ENCODE peak calls at places on chromosomes 6 and 20, in five cellular contexts. E, A, M, K and W are unnamed samples.
A peak's percentile ranks its signal among the peaks of the same experiment; 100 is the strongest.

GRCh38 chr6:165943908-165944307 is 223.7 kb downstream of the TBXT start:
- DNase-seq in A (no peak), E (no peak), K (no peak), M (no peak), W (no peak)

GRCh38 chr6:78400076-78400475 is 467.3 kb upstream of the IRAK1BP1 start:
- DNase-seq in K (no peak), E (no peak), M (no peak), A (no peak), W (no peak)

GRCh38 chr6:79872986-79873385 is 74.4 kb downstream of the ELOVL4 start:
- DNase-seq in A (peak; percentile 62), M (no peak), K (peak; percentile 31), E (peak; percentile 34), W (peak; percentile 38)

GRCh38 chr6:142030115-142030619 is 102.6 kb upstream of the GJE1 start:
- DNase-seq in E (peak; percentile 46), A (no peak), K (peak; percentile 38), M (no peak), W (peak; percentile 60)

GRCh38 chr20:41142914-41143313 is 5.6 kb downstream of the PLCG1 start:
- DNase-seq in E (no peak), K (no peak), A (no peak), M (no peak), W (no peak)

GRCh38 chr6:169556758-169557505 is 144.9 kb downstream of the WDR27 start:
- DNase-seq in A (no peak), M (no peak), K (no peak), E (no peak), W (no peak)

GRCh38 chr6:76790045-76790796 is 673.1 kb downstream of the HTR1B start:
- DNase-seq in E (no peak), K (no peak), M (peak; percentile 32), A (peak; percentile 42), W (no peak)

GRCh38 chr20:33993800-33994623 is at the start of gene RALY:
- DNase-seq in K (peak; percentile 83), M (peak; percentile 89), A (peak; percentile 91), E (peak; percentile 54), W (peak; percentile 88)

GRCh38 chr6:121430514-121431460 is 4.7 kb upstream of the GJA1 start:
- DNase-seq in K (peak; percentile 68), E (no peak), M (no peak), A (peak; percentile 59), W (peak; percentile 79)

GRCh38 chr6:81241717-81242116 is 510.8 kb downstream of the TENT5A start:
- DNase-seq in A (peak; percentile 70), E (peak; percentile 51), M (no peak), K (peak; percentile 71), W (peak; percentile 72)

GRCh38 chr6:13689511-13690256 is 22.0 kb downstream of the RANBP9 start:
- DNase-seq in M (no peak), E (peak; percentile 53), A (no peak), K (no peak), W (peak; percentile 31)

GRCh38 chr6:131755597-131755996 is 44.8 kb upstream of the CTAGE9 start:
- DNase-seq in A (no peak), E (peak; percentile 99), M (no peak), K (peak; percentile 92), W (no peak)

GRCh38 chr6:42131531-42131930 is 10.9 kb downstream of the C6orf132 start:
- DNase-seq in A (no peak), K (peak; percentile 89), E (peak; percentile 79), M (no peak), W (peak; percentile 61)

GRCh38 chr6:158286413-158286812 is 25.9 kb upstream of the TULP4 start:
- DNase-seq in M (no peak), K (peak; percentile 76), E (peak; percentile 88), A (no peak), W (peak; percentile 58)

GRCh38 chr20:47710665-47711045 is 74.6 kb downstream of the SULF2 start:
- DNase-seq in M (no peak), E (no peak), A (no peak), K (no peak), W (no peak)

GRCh38 chr20:48758206-48758820 is 69.5 kb downstream of the PREX1 start:
- DNase-seq in K (no peak), E (no peak), A (no peak), M (no peak), W (no peak)

GRCh38 chr6:20198156-20198555 is 14.1 kb downstream of the MBOAT1 start:
- DNase-seq in K (no peak), E (no peak), M (no peak), A (no peak), W (no peak)

GRCh38 chr6:108242721-108243120 is 18.1 kb downstream of the SNX3 start:
- DNase-seq in E (peak; percentile 30), M (no peak), K (peak; percentile 46), A (no peak), W (no peak)

GRCh38 chr20:38658879-38659612 is 57.4 kb downstream of the ARHGAP40 start:
- DNase-seq in M (no peak), E (no peak), A (peak; percentile 61), K (no peak), W (peak; percentile 15)

GRCh38 chr20:32535316-32535952 is 49.7 kb downstream of the NOL4L start:
- DNase-seq in K (no peak), M (no peak), A (no peak), E (no peak), W (no peak)
- H3K4me3 ChIP-seq in K (no peak overlapping the region), M (peak overlapping the region; percentile 37), A (no peak overlapping the region), E (no peak overlapping the region), W (no peak overlapping the region)

DNA sequence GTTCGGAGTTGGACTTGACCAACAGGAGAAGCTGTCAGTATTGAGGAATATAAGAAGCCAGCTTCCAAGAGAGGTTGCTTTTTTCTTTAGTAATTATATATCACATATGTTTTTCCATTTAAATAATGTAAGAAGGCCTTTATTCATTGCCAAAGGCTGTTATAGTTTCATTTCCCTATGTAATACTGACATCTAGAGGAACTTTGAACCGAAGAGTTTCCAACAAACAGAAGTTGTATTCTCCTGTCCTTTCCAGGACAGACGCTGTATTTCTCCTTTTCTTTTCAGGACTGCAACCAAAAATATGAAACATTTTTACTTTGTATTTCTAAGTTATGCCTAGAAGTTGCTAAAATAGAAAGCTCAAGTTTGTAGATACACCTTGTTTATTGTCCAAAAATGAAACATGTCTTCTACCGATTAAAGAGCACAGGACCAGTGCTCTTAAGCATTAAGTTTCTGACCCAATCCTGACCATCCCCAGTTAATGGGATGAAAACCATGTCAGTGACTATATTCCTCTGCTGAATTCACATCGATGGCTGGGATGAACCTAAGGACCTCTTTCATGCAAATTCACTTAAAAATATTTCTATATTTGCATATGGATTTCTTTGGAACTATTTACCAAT is 55.1 kb downstream of the MYLK4 start:
- DNase-seq in K (peak; percentile 68), A (peak; percentile 30), E (no peak), M (no peak), W (peak; percentile 72)
- TF ChIP-seq CTCF in K (peak; percentile 49), A (peak; percentile 61), E (peak; percentile 41), M (no peak), W (peak; percentile 36)

GRCh38 chr6:33740204-33740608 is 6.5 kb downstream of the IP6K3 start:
- DNase-seq in M (no peak), K (no peak), A (peak; percentile 48), E (no peak), W (no peak)

GRCh38 chr6:33744001-33744848 is 2.5 kb downstream of the IP6K3 start:
- DNase-seq in A (peak; percentile 82), E (peak; percentile 43), M (peak; percentile 85), K (peak; percentile 63), W (peak; percentile 78)

GRCh38 chr6:33740794-33741193 is 5.9 kb downstream of the IP6K3 start:
- DNase-seq in A (no peak), E (no peak), K (no peak), M (no peak), W (no peak)

GRCh38 chr6:33742837-33743236 is 3.9 kb downstream of the IP6K3 start:
- DNase-seq in K (no peak), A (no peak), E (no peak), M (no peak), W (no peak)

DNA sequence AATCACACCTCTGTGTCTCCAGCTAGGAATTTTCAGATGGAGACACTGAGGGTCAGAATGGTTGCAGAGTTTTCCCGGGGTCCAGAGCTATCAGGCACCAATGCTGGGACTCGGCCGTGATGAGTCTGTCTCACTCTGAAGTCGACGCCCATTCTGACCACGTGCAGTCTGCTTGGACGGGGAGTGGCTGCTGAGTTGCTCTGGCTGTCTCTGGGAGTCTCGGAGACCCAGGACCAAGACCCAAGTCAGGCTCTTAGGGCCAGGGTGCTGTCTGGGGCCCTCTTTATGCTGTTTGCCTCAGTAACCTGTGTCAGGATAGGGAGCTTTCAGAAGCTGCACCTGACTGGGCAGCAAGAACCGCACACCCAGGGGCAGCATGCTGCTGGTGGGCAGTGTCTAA is 4.6 kb downstream of the IP6K3 start:
- DNase-seq in K (no peak), M (no peak), E (no peak), A (peak; percentile 33), W (no peak)
- H3K4me3 ChIP-seq in K (no peak overlapping the region), M (no peak overlapping the region), E (no peak overlapping the region), A (no peak overlapping the region), W (no peak overlapping the region)

GRCh38 chr20:17794400-17794799 is 94.6 kb downstream of the BANF2 start:
- DNase-seq in A (no peak), E (no peak), M (no peak), K (no peak), W (no peak)
- TF ChIP-seq CTCF in A (no peak), E (no peak), M (no peak), K (no peak), W (no peak)

GRCh38 chr20:32189691-32190607 is 17.6 kb downstream of the PLAGL2 start:
- DNase-seq in M (peak; percentile 46), E (peak; percentile 18), A (peak; percentile 82), K (peak; percentile 36), W (peak; percentile 31)
- H3K4me3 ChIP-seq in M (peak overlapping the region; percentile 58), E (peak overlapping the region; percentile 69), A (peak overlapping the region; percentile 72), K (peak overlapping the region; percentile 56), W (peak overlapping the region; percentile 54)

DNA sequence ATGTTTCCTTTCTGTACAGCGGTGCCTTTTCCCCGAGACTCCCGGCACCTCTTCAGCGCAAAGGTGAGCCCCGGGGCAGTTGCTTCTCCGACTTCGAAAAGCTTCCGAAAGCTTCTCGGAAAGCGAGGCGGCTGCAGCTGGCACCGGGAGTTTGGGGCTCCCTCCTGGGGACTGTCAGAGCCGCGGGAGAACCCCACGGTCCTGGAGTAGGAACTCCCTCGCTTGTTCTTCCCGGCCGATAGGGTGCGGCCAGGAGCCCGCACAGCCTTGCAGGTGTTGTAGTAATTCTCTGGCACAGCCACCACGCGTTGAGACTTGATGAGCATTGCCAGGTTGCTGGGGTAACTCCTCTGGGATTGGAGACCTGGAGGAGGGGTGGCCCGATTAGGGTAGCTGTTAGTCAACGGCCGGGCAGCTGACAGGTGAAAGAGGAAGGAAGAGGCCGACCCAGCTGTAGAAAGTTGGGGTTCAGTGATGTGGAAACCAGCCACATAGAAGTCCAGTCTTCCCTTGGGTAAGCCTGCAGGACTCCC is 708 bp downstream of the KDM1B start:
- DNase-seq in M (peak; percentile 86), A (peak; percentile 85), E (peak; percentile 31), K (peak; percentile 35), W (peak; percentile 26)
- TF ChIP-seq CTCF in M (peak; percentile 26), A (peak; percentile 31), E (no peak), K (peak; percentile 47), W (peak; percentile 35)

GRCh38 chr6:32416031-32416430 is 9.1 kb upstream of the BTNL2 start:
- DNase-seq in A (no peak), M (no peak), K (no peak), E (peak; percentile 42), W (no peak)
- H3K4me3 ChIP-seq in A (no peak overlapping the region), M (no peak overlapping the region), K (no peak overlapping the region), E (no peak overlapping the region), W (no peak overlapping the region)

GRCh38 chr6:118894425-118895240 is 681 bp downstream of the ASF1A start:
- DNase-seq in A (peak; percentile 74), M (peak; percentile 67), K (peak; percentile 72), E (peak; percentile 47), W (peak; percentile 63)
- TF ChIP-seq CTCF in A (no peak), M (no peak), K (no peak), E (no peak), W (no peak)